ENCODE peak calls at places on chromosomes 6 and 20, in nine cellular contexts. S is prostate gland, L is IMR-90, Q is gastrocnemius medialis, K is stomach, W is sigmoid colon, G is H54, D is ovary, X is heart left ventricle. T is an unnamed sample.

GRCh38 chr6:28635547-28636158 is 110.0 kb downstream of the GPX5 start:
- DNase-seq in S (no peak), L (no peak), Q (no peak), K (no peak), W (no peak), G (no peak), D (no peak), X (no peak), T (no peak)

GRCh38 chr20:44198872-44199271 is 11.7 kb downstream of the OSER1 start:
- DNase-seq in S (no peak), L (no peak), Q (no peak), K (no peak), W (no peak), G (no peak), D (no peak), X (no peak), T (no peak)

GRCh38 chr6:37258716-37259115 is 772 bp upstream of the TMEM217 start:
- DNase-seq in S (no peak), L (no peak), Q (no peak), K (no peak), W (no peak), G (no peak), D (no peak), X (no peak), T (no peak)

GRCh38 chr20:8228315-8228714 is 96.2 kb downstream of the PLCB1 start:
- DNase-seq in S (no peak), L (no peak), Q (no peak), K (no peak), W (no peak), G (no peak), D (no peak), X (no peak), T (no peak)

GRCh38 chr6:100257661-100258395 is 206.9 kb downstream of the SIM1 start:
- DNase-seq in S (no peak), L (peak; percentile 68), Q (no peak), K (no peak), W (no peak), G (peak; percentile 1), D (no peak), X (no peak), T (no peak)

GRCh38 chr6:144786825-144787224 is 501.7 kb downstream of the UTRN start:
- DNase-seq in S (no peak), L (no peak), Q (no peak), K (no peak), W (no peak), G (no peak), D (no peak), X (no peak), T (no peak)

GRCh38 chr6:708237-708598 is 15.3 kb upstream of the EXOC2 start:
- DNase-seq in S (no peak), L (no peak), Q (no peak), K (no peak), W (no peak), G (no peak), D (no peak), X (no peak), T (no peak)

GRCh38 chr6:219641-220198 is 72.6 kb upstream of the DUSP22 start:
- DNase-seq in S (no peak), L (peak; percentile 66), Q (peak; percentile 14), K (peak; percentile 43), W (peak; percentile 74), G (peak; percentile 62), D (no peak), X (peak; percentile 70), T (peak; percentile 30)

DNA sequence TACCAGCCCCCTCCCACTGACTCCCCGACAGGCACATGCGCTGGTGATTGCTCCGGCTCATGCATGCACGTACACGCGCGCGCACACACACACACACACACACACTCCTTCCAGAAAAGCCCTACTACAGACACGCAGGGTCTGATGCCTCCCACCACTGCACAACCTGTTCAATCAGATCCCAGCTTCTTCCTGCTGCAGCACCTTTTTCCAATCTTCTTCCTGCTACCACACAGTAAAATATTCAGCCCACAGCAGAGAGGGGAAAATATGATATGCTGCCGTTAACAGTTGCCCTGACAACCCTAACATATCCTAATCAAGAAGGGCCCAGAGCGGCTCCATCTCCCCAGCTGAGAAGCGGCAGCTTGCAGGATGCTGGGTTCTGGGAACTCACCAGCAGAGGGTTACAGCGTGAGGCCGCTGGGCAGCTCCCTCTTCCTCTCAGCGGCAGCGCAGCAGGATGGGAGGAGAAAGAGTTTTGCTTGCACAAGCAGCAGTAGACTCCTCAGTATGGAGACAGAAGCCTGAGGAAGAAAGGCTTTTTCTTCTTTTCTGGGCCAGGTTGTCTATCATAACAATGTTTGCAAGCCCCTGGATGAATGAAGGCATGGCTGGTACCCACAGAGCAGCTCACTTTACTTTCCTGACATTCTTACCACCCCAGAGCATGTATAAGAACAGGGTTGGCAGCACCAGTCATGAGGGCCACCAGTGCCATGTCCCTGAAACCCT is 23.9 kb downstream of the MAP7 start:
- DNase-seq in S (peak; percentile 27), L (peak; percentile 63), Q (peak; percentile 3), K (peak; percentile 46), W (peak; percentile 71), G (no peak), D (peak; percentile 25), X (peak; percentile 50), T (no peak)
- TF ChIP-seq POLR2A in S (no peak), L (no peak), Q (no peak), K (no peak), W (no peak), G (no peak), D (no peak), X (no peak), T (no peak)

DNA sequence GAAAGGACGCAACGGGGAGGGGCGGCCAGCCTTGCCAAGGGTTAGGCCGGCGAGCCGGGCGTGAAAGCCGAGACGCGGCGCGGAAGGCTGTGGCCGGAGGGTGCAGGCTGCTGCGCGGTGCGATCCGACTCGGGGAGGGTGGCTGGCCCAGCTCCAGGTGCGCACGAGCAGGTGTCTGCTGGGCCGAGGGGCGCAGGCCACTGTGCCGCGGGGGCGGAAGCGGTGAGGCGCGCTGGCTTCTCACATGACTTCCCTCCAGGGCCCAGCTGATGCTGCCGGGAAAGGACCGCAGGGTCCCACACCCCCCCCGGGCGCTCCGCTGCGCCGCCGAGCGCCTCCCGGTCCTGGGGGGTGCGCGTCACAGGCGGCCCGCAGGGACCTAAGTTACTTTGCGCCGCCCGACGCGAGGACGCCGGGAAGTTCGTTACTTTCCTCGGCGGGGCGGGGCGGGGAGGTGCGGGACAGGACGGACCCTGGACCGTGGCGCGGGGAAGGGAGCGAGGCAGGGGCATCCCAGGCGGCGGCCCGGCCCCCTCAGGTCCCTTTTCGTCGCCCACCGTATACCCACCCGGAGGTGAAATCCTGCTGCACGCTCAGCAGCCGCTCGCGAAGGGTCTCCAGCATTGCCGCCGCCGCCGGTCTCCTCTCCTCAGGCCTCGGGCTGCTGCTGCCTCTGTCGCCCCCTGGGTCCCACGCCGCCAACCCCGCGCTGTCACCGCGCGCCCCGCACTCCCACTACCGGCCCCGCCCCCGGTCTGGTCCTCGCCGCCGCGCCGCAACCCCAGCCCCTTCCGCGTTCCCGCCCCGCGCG is at the start of gene DTNBP1:
- DNase-seq in S (peak; percentile 76), L (peak; percentile 16), Q (peak; percentile 66), K (peak; percentile 87), W (peak; percentile 87), G (peak; percentile 78), D (peak; percentile 62), X (peak; percentile 87), T (peak; percentile 67)
- TF ChIP-seq POLR2A in S (peak; percentile 38), L (no peak), Q (peak; percentile 88), K (no peak), W (no peak), G (peak; percentile 72), D (no peak), X (no peak), T (peak; percentile 48)

GRCh38 chr6:155541976-155542375 is 86.3 kb upstream of the NOX3 start:
- DNase-seq in S (no peak), L (no peak), Q (no peak), K (no peak), W (no peak), G (no peak), D (no peak), X (no peak), T (no peak)

GRCh38 chr6:155544677-155545076 is 89.0 kb upstream of the NOX3 start:
- DNase-seq in S (no peak), L (no peak), Q (no peak), K (no peak), W (no peak), G (no peak), D (no peak), X (no peak), T (no peak)

GRCh38 chr6:155538708-155539107 is 83.1 kb upstream of the NOX3 start:
- DNase-seq in S (no peak), L (no peak), Q (no peak), K (no peak), W (no peak), G (no peak), D (no peak), X (no peak), T (no peak)

GRCh38 chr6:155549028-155549798 is 93.6 kb upstream of the NOX3 start:
- DNase-seq in S (no peak), L (no peak), Q (no peak), K (no peak), W (no peak), G (no peak), D (no peak), X (no peak), T (no peak)

DNA sequence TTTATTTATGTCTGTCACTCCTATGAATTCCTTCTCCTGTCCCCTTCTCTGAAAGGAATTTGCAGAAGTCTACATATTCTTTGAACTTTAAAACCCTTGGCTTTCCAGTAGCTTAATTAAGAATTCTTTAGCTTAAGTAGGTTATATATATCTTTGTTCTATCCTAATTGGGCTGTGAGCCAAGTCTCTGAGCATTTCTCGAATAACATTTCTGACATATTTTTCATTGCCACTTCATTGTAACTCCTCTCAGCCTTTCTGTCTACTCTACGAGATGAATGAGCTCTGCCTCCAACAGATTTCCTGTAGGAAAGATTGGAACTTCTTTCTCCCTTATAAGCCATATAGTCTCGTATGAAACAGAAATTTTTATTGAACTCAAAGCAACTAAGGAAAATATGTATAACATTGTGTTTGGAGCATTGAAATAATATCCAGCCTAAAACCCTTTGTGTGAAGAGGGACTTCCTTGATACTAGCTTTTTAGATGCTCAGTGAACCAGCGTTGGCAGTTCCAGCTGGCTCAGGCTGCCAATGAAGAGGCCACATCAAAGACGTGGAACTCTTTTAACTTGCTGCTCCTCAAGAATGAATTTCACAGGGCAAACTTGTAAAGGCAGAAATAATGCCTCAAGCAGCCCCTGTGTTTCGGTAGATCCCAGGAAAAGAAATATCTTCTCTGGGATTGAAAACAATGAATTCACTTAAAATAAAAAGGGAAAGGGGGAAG is 87.7 kb upstream of the NOX3 start:
- DNase-seq in S (no peak), L (no peak), Q (no peak), K (no peak), W (no peak), G (no peak), D (no peak), X (no peak), T (no peak)
- TF ChIP-seq POLR2A in S (no peak), L (no peak), Q (no peak), K (no peak), W (no peak), G (no peak), D (no peak), X (no peak), T (no peak)

GRCh38 chr20:53982624-53983023 is 87.8 kb downstream of the BCAS1 start:
- DNase-seq in S (no peak), L (no peak), Q (no peak), K (no peak), W (no peak), G (no peak), D (no peak), X (no peak), T (no peak)

GRCh38 chr20:53978497-53978896 is 91.9 kb downstream of the BCAS1 start:
- DNase-seq in S (no peak), L (no peak), Q (no peak), K (no peak), W (no peak), G (no peak), D (no peak), X (no peak), T (no peak)

GRCh38 chr20:53981130-53981529 is 89.3 kb downstream of the BCAS1 start:
- DNase-seq in S (no peak), L (no peak), Q (no peak), K (no peak), W (no peak), G (no peak), D (no peak), X (no peak), T (no peak)

GRCh38 chr20:53981752-53982437 is 88.5 kb downstream of the BCAS1 start:
- DNase-seq in S (no peak), L (no peak), Q (no peak), K (no peak), W (no peak), G (no peak), D (no peak), X (no peak), T (no peak)

DNA sequence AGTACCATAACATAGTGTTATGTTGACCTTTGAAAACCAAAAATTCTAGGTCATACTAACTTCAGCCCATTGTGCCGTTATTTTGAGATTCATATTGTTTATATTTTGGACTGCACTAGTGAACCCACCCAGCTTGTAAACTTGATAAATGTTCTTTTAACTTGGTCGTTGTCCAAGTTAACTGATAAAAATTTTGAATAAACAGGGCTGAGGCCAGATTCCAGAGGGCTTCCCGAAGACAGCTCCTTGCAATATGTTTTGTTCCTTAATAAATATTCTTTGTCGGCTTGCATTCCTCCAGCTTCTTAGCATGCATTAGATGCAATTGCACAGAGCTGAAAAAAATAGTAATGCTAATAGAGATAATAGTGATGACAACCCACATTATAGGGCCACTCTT is 90.3 kb downstream of the BCAS1 start:
- DNase-seq in S (no peak), L (no peak), Q (no peak), K (no peak), W (no peak), G (no peak), D (no peak), X (no peak), T (no peak)
- TF ChIP-seq POLR2A in S (no peak), L (no peak), Q (no peak), K (no peak), W (no peak), G (no peak), D (no peak), X (no peak), T (no peak)